ENCODE peak calls at places on chromosome 20, in seven cellular contexts. One of them, this sample, is unnamed.

GRCh38 chr20:10927011-10927583 is 253.3 kb upstream of the JAG1 start:
- DNase-seq in IMR-90: no peak
- DNase-seq in neuronal stem cell: no peak
- DNase-seq in mesendoderm: no peak
- DNase-seq in mesenchymal stem cell: no peak
- DNase-seq in H1: no peak
- DNase-seq in trophoblast cell: no peak
- DNase-seq in this sample: no peak

GRCh38 chr20:63686492-63687321 is 9.7 kb upstream of the TNFRSF6B start:
- DNase-seq in IMR-90: peak
- DNase-seq in neuronal stem cell: no peak
- DNase-seq in mesendoderm: no peak
- DNase-seq in mesenchymal stem cell: peak
- DNase-seq in H1: no peak
- DNase-seq in trophoblast cell: peak
- DNase-seq in this sample: no peak

GRCh38 chr20:50017160-50017559 is 34.4 kb downstream of the SNAI1 start:
- DNase-seq in IMR-90: no peak
- DNase-seq in neuronal stem cell: no peak
- DNase-seq in mesendoderm: no peak
- DNase-seq in mesenchymal stem cell: no peak
- DNase-seq in H1: no peak
- DNase-seq in trophoblast cell: no peak
- DNase-seq in this sample: no peak

GRCh38 chr20:52160805-52161204 is 30.8 kb downstream of the ZFP64 start:
- DNase-seq in IMR-90: no peak
- DNase-seq in neuronal stem cell: no peak
- DNase-seq in mesendoderm: no peak
- DNase-seq in mesenchymal stem cell: no peak
- DNase-seq in H1: no peak
- DNase-seq in trophoblast cell: no peak
- DNase-seq in this sample: no peak

GRCh38 chr20:51687630-51688029 is 80.6 kb downstream of the ATP9A start:
- DNase-seq in IMR-90: no peak
- DNase-seq in neuronal stem cell: no peak
- DNase-seq in mesendoderm: no peak
- DNase-seq in mesenchymal stem cell: no peak
- DNase-seq in H1: no peak
- DNase-seq in trophoblast cell: no peak
- DNase-seq in this sample: no peak

GRCh38 chr20:34388000-34388399 is 24.9 kb downstream of the ITCH start:
- DNase-seq in IMR-90: no peak
- DNase-seq in neuronal stem cell: no peak
- DNase-seq in mesendoderm: no peak
- DNase-seq in mesenchymal stem cell: no peak
- DNase-seq in H1: no peak
- DNase-seq in trophoblast cell: no peak
- DNase-seq in this sample: no peak

GRCh38 chr20:50879649-50880550 is 51.3 kb downstream of the ADNP start:
- DNase-seq in IMR-90: no peak
- DNase-seq in neuronal stem cell: no peak
- DNase-seq in mesendoderm: no peak
- DNase-seq in mesenchymal stem cell: no peak
- DNase-seq in H1: no peak
- DNase-seq in trophoblast cell: no peak
- DNase-seq in this sample: no peak

GRCh38 chr20:840858-841567 is 7.5 kb downstream of the FAM110A start:
- DNase-seq in IMR-90: no peak
- DNase-seq in neuronal stem cell: no peak
- DNase-seq in mesendoderm: peak
- DNase-seq in mesenchymal stem cell: no peak
- DNase-seq in H1: peak
- DNase-seq in trophoblast cell: peak
- DNase-seq in this sample: no peak

GRCh38 chr20:49562341-49563014 is 5.5 kb downstream of the PTGIS start:
- DNase-seq in IMR-90: peak
- DNase-seq in neuronal stem cell: no peak
- DNase-seq in mesendoderm: peak
- DNase-seq in mesenchymal stem cell: peak
- DNase-seq in H1: peak
- DNase-seq in trophoblast cell: no peak
- DNase-seq in this sample: peak

GRCh38 chr20:57647006-57647932 is 27.0 kb upstream of the ZBP1 start:
- DNase-seq in IMR-90: no peak
- DNase-seq in neuronal stem cell: no peak
- DNase-seq in mesendoderm: no peak
- DNase-seq in mesenchymal stem cell: no peak
- DNase-seq in H1: no peak
- DNase-seq in trophoblast cell: no peak
- DNase-seq in this sample: no peak

GRCh38 chr20:4973330-4974097 is 27.8 kb downstream of the SLC23A2 start:
- DNase-seq in IMR-90: peak
- DNase-seq in neuronal stem cell: no peak
- DNase-seq in mesendoderm: no peak
- DNase-seq in mesenchymal stem cell: peak
- DNase-seq in H1: no peak
- DNase-seq in trophoblast cell: peak
- DNase-seq in this sample: no peak

GRCh38 chr20:44450279-44450937 is 25.3 kb upstream of the TTPAL start:
- DNase-seq in IMR-90: no peak
- DNase-seq in neuronal stem cell: no peak
- DNase-seq in mesendoderm: no peak
- DNase-seq in mesenchymal stem cell: no peak
- DNase-seq in H1: no peak
- DNase-seq in trophoblast cell: no peak
- DNase-seq in this sample: no peak

GRCh38 chr20:11267762-11268335 is 594.0 kb upstream of the JAG1 start:
- DNase-seq in IMR-90: no peak
- DNase-seq in neuronal stem cell: no peak
- DNase-seq in mesendoderm: peak
- DNase-seq in mesenchymal stem cell: no peak
- DNase-seq in H1: no peak
- DNase-seq in trophoblast cell: no peak
- DNase-seq in this sample: no peak

GRCh38 chr20:3686867-3687321 is 5.1 kb upstream of the ADAM33 start:
- DNase-seq in IMR-90: peak
- DNase-seq in neuronal stem cell: no peak
- DNase-seq in mesendoderm: no peak
- DNase-seq in mesenchymal stem cell: peak
- DNase-seq in H1: no peak
- DNase-seq in trophoblast cell: no peak
- DNase-seq in this sample: no peak

GRCh38 chr20:20304942-20305341 is 63.0 kb upstream of the INSM1 start:
- DNase-seq in IMR-90: no peak
- DNase-seq in neuronal stem cell: no peak
- DNase-seq in mesendoderm: no peak
- DNase-seq in mesenchymal stem cell: no peak
- DNase-seq in H1: no peak
- DNase-seq in trophoblast cell: no peak
- DNase-seq in this sample: no peak

GRCh38 chr20:46215913-46216707 is 92.2 kb downstream of the CDH22 start:
- DNase-seq in IMR-90: peak
- DNase-seq in neuronal stem cell: peak
- DNase-seq in mesendoderm: peak
- DNase-seq in mesenchymal stem cell: peak
- DNase-seq in H1: peak
- DNase-seq in trophoblast cell: no peak
- DNase-seq in this sample: peak

GRCh38 chr20:44810061-44810390 is 320 bp downstream of the RIMS4 start:
- DNase-seq in IMR-90: no peak
- DNase-seq in neuronal stem cell: no peak
- DNase-seq in mesendoderm: peak
- DNase-seq in mesenchymal stem cell: no peak
- DNase-seq in H1: peak
- DNase-seq in trophoblast cell: no peak
- DNase-seq in this sample: no peak

GRCh38 chr20:60221593-60221992 is 263.4 kb downstream of the CDH26 start:
- DNase-seq in IMR-90: no peak
- DNase-seq in neuronal stem cell: no peak
- DNase-seq in mesendoderm: no peak
- DNase-seq in mesenchymal stem cell: no peak
- DNase-seq in H1: no peak
- DNase-seq in trophoblast cell: no peak
- DNase-seq in this sample: no peak

GRCh38 chr20:21183722-21184121 is 57.8 kb downstream of the KIZ start:
- DNase-seq in IMR-90: peak
- DNase-seq in neuronal stem cell: no peak
- DNase-seq in mesendoderm: no peak
- DNase-seq in mesenchymal stem cell: no peak
- DNase-seq in H1: no peak
- DNase-seq in trophoblast cell: no peak
- DNase-seq in this sample: no peak

GRCh38 chr20:34458631-34459030 is 57.6 kb upstream of the DYNLRB1 start:
- DNase-seq in IMR-90: peak
- DNase-seq in neuronal stem cell: no peak
- DNase-seq in mesendoderm: no peak
- DNase-seq in mesenchymal stem cell: peak
- DNase-seq in H1: no peak
- DNase-seq in trophoblast cell: no peak
- DNase-seq in this sample: no peak

GRCh38 chr20:62651285-62652021 is 9.2 kb downstream of the SLCO4A1 start:
- DNase-seq in IMR-90: peak
- DNase-seq in neuronal stem cell: no peak
- DNase-seq in mesendoderm: no peak
- DNase-seq in mesenchymal stem cell: peak
- DNase-seq in H1: peak
- DNase-seq in trophoblast cell: peak
- DNase-seq in this sample: no peak

GRCh38 chr20:49824206-49824605 is 11.6 kb downstream of the SLC9A8 start:
- DNase-seq in IMR-90: peak
- DNase-seq in neuronal stem cell: no peak
- DNase-seq in mesendoderm: no peak
- DNase-seq in mesenchymal stem cell: no peak
- DNase-seq in H1: no peak
- DNase-seq in trophoblast cell: no peak
- DNase-seq in this sample: no peak

GRCh38 chr20:59120491-59120890 is 43.1 kb upstream of the ZNF831 start:
- DNase-seq in IMR-90: no peak
- DNase-seq in neuronal stem cell: no peak
- DNase-seq in mesendoderm: no peak
- DNase-seq in mesenchymal stem cell: no peak
- DNase-seq in H1: no peak
- DNase-seq in trophoblast cell: no peak
- DNase-seq in this sample: no peak

GRCh38 chr20:8344106-8344505 is 212.0 kb downstream of the PLCB1 start:
- DNase-seq in IMR-90: no peak
- DNase-seq in neuronal stem cell: no peak
- DNase-seq in mesendoderm: no peak
- DNase-seq in mesenchymal stem cell: no peak
- DNase-seq in H1: no peak
- DNase-seq in trophoblast cell: no peak
- DNase-seq in this sample: no peak

GRCh38 chr20:46434597-46434996 is 28.2 kb upstream of the ELMO2 start:
- DNase-seq in IMR-90: no peak
- DNase-seq in neuronal stem cell: no peak
- DNase-seq in mesendoderm: no peak
- DNase-seq in mesenchymal stem cell: no peak
- DNase-seq in H1: no peak
- DNase-seq in trophoblast cell: no peak
- DNase-seq in this sample: no peak

GRCh38 chr20:38338849-38339520 is 7.3 kb upstream of the LBP start:
- DNase-seq in IMR-90: no peak
- DNase-seq in neuronal stem cell: no peak
- DNase-seq in mesendoderm: peak
- DNase-seq in mesenchymal stem cell: peak
- DNase-seq in H1: peak
- DNase-seq in trophoblast cell: no peak
- DNase-seq in this sample: peak
- H2BK120ac ChIP-seq in IMR-90: no peak
- H2BK120ac ChIP-seq in neuronal stem cell: no peak
- H2BK120ac ChIP-seq in mesendoderm: no peak
- H2BK120ac ChIP-seq in mesenchymal stem cell: no peak
- H2BK120ac ChIP-seq in H1: no peak
- H2BK120ac ChIP-seq in trophoblast cell: no peak
- H2BK120ac ChIP-seq in this sample: no peak

DNA sequence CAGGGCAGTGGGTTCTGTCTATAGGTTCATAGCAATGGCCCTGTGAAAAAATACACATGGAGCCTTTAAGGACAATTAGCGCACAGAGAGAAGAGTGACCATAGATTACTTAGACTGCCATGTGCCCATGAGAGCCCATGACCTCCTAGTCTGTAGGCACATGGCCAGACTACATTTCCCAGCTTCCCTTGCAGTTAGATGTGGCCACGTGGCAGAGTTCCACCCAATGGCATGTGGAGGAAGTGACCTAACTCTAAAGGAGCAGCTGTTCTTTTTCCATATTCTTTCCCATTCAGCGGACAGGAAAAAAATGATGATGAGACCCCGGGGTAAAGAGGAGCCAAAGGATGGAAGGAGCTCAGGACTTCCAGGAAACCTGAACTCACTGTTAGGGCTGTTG is 116.7 kb downstream of the CBLN4 start:
- DNase-seq in IMR-90: no peak
- DNase-seq in neuronal stem cell: no peak
- DNase-seq in mesendoderm: peak
- DNase-seq in mesenchymal stem cell: no peak
- DNase-seq in H1: no peak
- DNase-seq in trophoblast cell: no peak
- DNase-seq in this sample: no peak
- H2BK120ac ChIP-seq in IMR-90: no peak
- H2BK120ac ChIP-seq in neuronal stem cell: no peak
- H2BK120ac ChIP-seq in mesendoderm: no peak
- H2BK120ac ChIP-seq in mesenchymal stem cell: no peak
- H2BK120ac ChIP-seq in H1: no peak
- H2BK120ac ChIP-seq in trophoblast cell: no peak
- H2BK120ac ChIP-seq in this sample: no peak

DNA sequence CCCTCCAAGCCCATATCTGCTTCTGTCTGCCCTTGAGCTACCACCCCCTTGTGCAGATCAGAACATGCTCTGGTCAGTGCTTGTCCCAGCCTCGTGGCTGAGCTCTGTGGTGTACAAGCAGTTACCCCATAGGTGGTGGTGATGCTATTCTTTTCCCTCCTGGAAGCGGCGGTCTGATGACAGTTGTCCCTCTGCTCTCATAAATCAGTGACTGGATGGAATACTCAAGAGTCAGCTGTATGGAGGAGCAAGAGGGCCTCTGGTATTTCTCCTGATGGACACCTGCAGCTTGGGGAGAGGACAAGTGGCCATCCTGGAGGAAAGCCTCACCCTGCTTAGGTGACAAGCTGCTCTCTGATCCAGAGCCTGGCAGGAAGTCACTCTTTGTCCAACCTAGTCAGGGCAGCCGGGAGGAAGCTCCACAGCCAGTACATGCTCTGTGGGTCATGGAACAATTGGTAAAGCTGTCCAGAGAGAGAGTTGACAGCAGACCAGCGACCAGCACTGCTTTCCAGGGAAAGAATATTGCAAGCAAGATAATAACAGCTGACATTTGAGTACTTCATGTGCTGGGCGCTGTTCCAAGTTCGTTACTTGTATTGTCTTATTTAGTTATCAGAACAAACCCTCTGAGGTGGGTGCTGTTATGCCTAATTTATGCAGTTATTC is 47.2 kb downstream of the SCAND1 start:
- DNase-seq in IMR-90: no peak
- DNase-seq in neuronal stem cell: no peak
- DNase-seq in mesendoderm: no peak
- DNase-seq in mesenchymal stem cell: no peak
- DNase-seq in H1: no peak
- DNase-seq in trophoblast cell: no peak
- DNase-seq in this sample: no peak
- H2BK120ac ChIP-seq in IMR-90: no peak
- H2BK120ac ChIP-seq in neuronal stem cell: no peak
- H2BK120ac ChIP-seq in mesendoderm: no peak
- H2BK120ac ChIP-seq in mesenchymal stem cell: no peak
- H2BK120ac ChIP-seq in H1: no peak
- H2BK120ac ChIP-seq in trophoblast cell: no peak
- H2BK120ac ChIP-seq in this sample: no peak

GRCh38 chr20:9483131-9483530 is 31.3 kb upstream of the LAMP5 start:
- DNase-seq in IMR-90: peak
- DNase-seq in neuronal stem cell: no peak
- DNase-seq in mesendoderm: no peak
- DNase-seq in mesenchymal stem cell: no peak
- DNase-seq in H1: no peak
- DNase-seq in trophoblast cell: no peak
- DNase-seq in this sample: no peak
- H2BK120ac ChIP-seq in IMR-90: no peak
- H2BK120ac ChIP-seq in neuronal stem cell: no peak
- H2BK120ac ChIP-seq in mesendoderm: no peak
- H2BK120ac ChIP-seq in mesenchymal stem cell: no peak
- H2BK120ac ChIP-seq in H1: no peak
- H2BK120ac ChIP-seq in trophoblast cell: no peak
- H2BK120ac ChIP-seq in this sample: no peak